ENCODE peak calls at places on chromosomes 7 and 10, in six cellular contexts. M, N, S, I, Z and A are unnamed samples.

GRCh38 chr7:133919810-133920209 is 207.3 kb upstream of the LRGUK start:
- DNase-seq in M (no peak), N (no peak), S (no peak), I (no peak), Z (no peak), A (no peak)

GRCh38 chr7:2488272-2488645 is 12.1 kb upstream of the GRIFIN start:
- DNase-seq in M (no peak), N (no peak), S (no peak), I (no peak), Z (no peak), A (peak; percentile 76)

GRCh38 chr10:97892506-97892905 is 42.9 kb downstream of the GOLGA7B start:
- DNase-seq in M (no peak), N (no peak), S (no peak), I (no peak), Z (no peak), A (no peak)

GRCh38 chr7:151694828-151695580 is 175.3 kb upstream of the RHEB start:
- DNase-seq in M (no peak), N (no peak), S (peak; percentile 78), I (peak; percentile 91), Z (peak; percentile 84), A (no peak)

GRCh38 chr7:129292861-129293260 is 68.0 kb downstream of the AHCYL2 start:
- DNase-seq in M (no peak), N (no peak), S (no peak), I (no peak), Z (no peak), A (no peak)

GRCh38 chr7:6148724-6149360 is 117.7 kb downstream of the ANKRD61 start:
- DNase-seq in M (no peak), N (no peak), S (peak; percentile 87), I (no peak), Z (no peak), A (no peak)

GRCh38 chr7:55966851-55967250 is 2.5 kb downstream of the NIPSNAP2 start:
- DNase-seq in M (no peak), N (no peak), S (no peak), I (peak; percentile 35), Z (no peak), A (no peak)

GRCh38 chr10:30228638-30229037 is 120.4 kb downstream of the MTPAP start:
- DNase-seq in M (no peak), N (no peak), S (no peak), I (no peak), Z (no peak), A (no peak)

GRCh38 chr7:105796365-105796764 is 80.0 kb downstream of the ATXN7L1 start:
- DNase-seq in M (peak; percentile 38), N (no peak), S (no peak), I (no peak), Z (no peak), A (no peak)

GRCh38 chr7:86653919-86654659 is 10.4 kb downstream of the GRM3 start:
- DNase-seq in M (no peak), N (peak; percentile 60), S (no peak), I (no peak), Z (no peak), A (no peak)

GRCh38 chr7:151485006-151485732 is 34.5 kb downstream of the RHEB start:
- DNase-seq in M (peak; percentile 63), N (no peak), S (no peak), I (no peak), Z (no peak), A (no peak)

GRCh38 chr7:4241791-4242190 is 440.3 kb upstream of the FOXK1 start:
- DNase-seq in M (no peak), N (no peak), S (peak; percentile 36), I (no peak), Z (no peak), A (no peak)

GRCh38 chr7:1130021-1130990 is 29.7 kb downstream of the ZFAND2A start:
- DNase-seq in M (no peak), N (peak; percentile 53), S (no peak), I (no peak), Z (no peak), A (no peak)

GRCh38 chr10:49700997-49701396 is 21.5 kb downstream of the C10orf53 start:
- DNase-seq in M (no peak), N (no peak), S (no peak), I (no peak), Z (no peak), A (no peak)

GRCh38 chr7:20330797-20331230 is at the start of gene ITGB8:
- DNase-seq in M (no peak), N (no peak), S (peak; percentile 78), I (peak; percentile 63), Z (no peak), A (peak; percentile 52)

GRCh38 chr10:88064608-88065383 is 201.4 kb downstream of the PTEN start:
- DNase-seq in M (peak; percentile 90), N (no peak), S (peak; percentile 89), I (no peak), Z (peak; percentile 73), A (peak; percentile 65)

GRCh38 chr7:46990761-46991160 is 591.1 kb downstream of the TNS3 start:
- DNase-seq in M (peak; percentile 18), N (no peak), S (no peak), I (no peak), Z (no peak), A (no peak)

GRCh38 chr10:86363184-86363832 is 3.3 kb downstream of the GRID1 start:
- DNase-seq in M (no peak), N (peak; percentile 85), S (peak; percentile 62), I (peak; percentile 48), Z (peak; percentile 46), A (no peak)

GRCh38 chr7:94444808-94445207 is 50.1 kb downstream of the COL1A2 start:
- DNase-seq in M (no peak), N (no peak), S (no peak), I (no peak), Z (no peak), A (no peak)

GRCh38 chr7:134891262-134892001 is 94.9 kb upstream of the AGBL3 start:
- DNase-seq in M (peak; percentile 99), N (peak; percentile 72), S (peak; percentile 94), I (peak; percentile 78), Z (peak; percentile 88), A (peak; percentile 87)

GRCh38 chr7:12066004-12066403 is 145.1 kb upstream of the TMEM106B start:
- DNase-seq in M (no peak), N (no peak), S (no peak), I (no peak), Z (no peak), A (no peak)

GRCh38 chr10:71854031-71854430 is 3.0 kb upstream of the PSAP start:
- DNase-seq in M (peak; percentile 57), N (no peak), S (no peak), I (no peak), Z (no peak), A (no peak)

GRCh38 chr10:60420991-60421894 is 31.6 kb upstream of the ANK3 start:
- DNase-seq in M (no peak), N (no peak), S (no peak), I (no peak), Z (no peak), A (no peak)

GRCh38 chr10:23157239-23157661 is 34.9 kb upstream of the PTF1A start:
- DNase-seq in M (no peak), N (no peak), S (no peak), I (no peak), Z (no peak), A (no peak)

GRCh38 chr10:124670849-124671248 is 73.3 kb downstream of the FAM53B start:
- DNase-seq in M (no peak), N (peak; percentile 81), S (no peak), I (no peak), Z (no peak), A (no peak)

GRCh38 chr10:96244354-96244753 is 27.0 kb downstream of the BLNK start:
- DNase-seq in M (no peak), N (no peak), S (no peak), I (no peak), Z (no peak), A (no peak)

GRCh38 chr7:129748710-129749109 is 137.2 kb downstream of the NRF1 start:
- DNase-seq in M (peak; percentile 29), N (no peak), S (no peak), I (no peak), Z (no peak), A (no peak)

GRCh38 chr7:147509052-147509480 is 1081.5 kb upstream of the C7orf33 start:
- DNase-seq in M (peak; percentile 51), N (no peak), S (no peak), I (no peak), Z (no peak), A (no peak)

GRCh38 chr7:1054438-1055083 is 10.2 kb downstream of the GPR146 start:
- DNase-seq in M (no peak), N (peak; percentile 70), S (peak; percentile 86), I (no peak), Z (no peak), A (no peak)

DNA sequence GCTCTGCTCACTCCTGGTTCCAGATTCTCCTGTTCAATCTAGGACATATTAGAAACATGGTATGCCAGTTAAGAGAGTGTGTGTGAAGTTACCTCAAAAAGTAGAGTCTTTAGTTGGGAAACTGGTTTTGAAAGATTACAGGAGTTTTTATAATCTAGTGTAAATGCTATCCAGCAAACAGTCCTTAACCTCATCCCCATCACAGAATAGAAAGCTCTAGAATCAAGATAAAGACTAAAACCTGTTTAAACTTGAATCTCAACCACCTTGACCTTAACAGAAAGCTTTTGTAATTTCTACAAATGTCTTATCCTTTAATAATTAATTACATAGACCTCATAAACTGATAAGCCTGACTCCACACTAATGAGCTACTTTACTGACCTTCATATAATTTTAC is 1288.7 kb upstream of the SORCS1 start:
- DNase-seq in M (no peak), N (no peak), S (no peak), I (no peak), Z (no peak), A (no peak)
- H3K4me3 ChIP-seq in M (no peak overlapping the region), N (no peak overlapping the region), S (no peak overlapping the region), I (no peak overlapping the region), Z (no peak overlapping the region), A (no peak overlapping the region)

GRCh38 chr10:77430530-77430929 is 207.1 kb downstream of the KCNMA1 start:
- DNase-seq in M (no peak), N (no peak), S (no peak), I (no peak), Z (no peak), A (no peak)
- TF ChIP-seq CTCF in M (no peak), N (no peak), S (no peak), I (no peak), Z (no peak), A (no peak)

GRCh38 chr7:15684036-15684815 is 2.3 kb downstream of the MEOX2 start:
- DNase-seq in M (peak; percentile 86), N (no peak), S (no peak), I (no peak), Z (no peak), A (no peak)
- H3K4me3 ChIP-seq in M (peak overlapping the region; percentile 73), N (peak overlapping the region; percentile 54), S (peak overlapping the region; percentile 53), I (no peak overlapping the region), Z (peak overlapping the region; percentile 71), A (peak overlapping the region; percentile 45)

GRCh38 chr7:51189777-51190176 is 126.8 kb downstream of the COBL start:
- DNase-seq in M (no peak), N (no peak), S (no peak), I (no peak), Z (no peak), A (no peak)

GRCh38 chr7:51190950-51191349 is 125.7 kb downstream of the COBL start:
- DNase-seq in M (no peak), N (no peak), S (no peak), I (no peak), Z (no peak), A (no peak)

GRCh38 chr7:51186531-51186930 is 130.1 kb downstream of the COBL start:
- DNase-seq in M (peak; percentile 1), N (no peak), S (no peak), I (peak; percentile 46), Z (peak; percentile 52), A (no peak)

GRCh38 chr7:51188987-51189386 is 127.6 kb downstream of the COBL start:
- DNase-seq in M (no peak), N (no peak), S (no peak), I (no peak), Z (no peak), A (no peak)

GRCh38 chr7:51187941-51188340 is 128.7 kb downstream of the COBL start:
- DNase-seq in M (no peak), N (no peak), S (no peak), I (no peak), Z (peak; percentile 38), A (no peak)
- TF ChIP-seq CTCF in M (no peak), N (no peak), S (no peak), I (no peak), Z (peak; percentile 36), A (no peak)